ENCODE peak calls at places on chromosomes 16 and 17, in eight cellular contexts. P is AG09309; V is cardiac septum; G is effector memory CD8-positive, alpha-beta T cell; L is activated naive CD8-positive, alpha-beta T cell treated with anti-CD3 and anti-CD28 coated beads for 36 hours; E is GF-D8; R is NCI-H510A treated with DMSO at 0.1 percent for 48 hours; A is bronchial epithelial cell. X is an unnamed sample.

GRCh38 chr17:80559688-80560290 is 15.2 kb downstream of the RPTOR start:
- DNase-seq in E (no peak), P (no peak), V (no peak), G (no peak), A (no peak), R (no peak), L (no peak), X (no peak)

GRCh38 chr17:63974594-63975192 is 2.0 kb upstream of the SCN4A start:
- DNase-seq in A (peak), R (no peak), G (no peak), E (no peak), P (no peak), V (no peak), L (no peak), X (no peak)

GRCh38 chr16:83994087-83994486 is 26.0 kb downstream of the NECAB2 start:
- DNase-seq in L (no peak), G (no peak), R (no peak), A (peak), P (peak), E (peak), V (peak), X (peak)

GRCh38 chr16:48555597-48555996 is 54.4 kb downstream of the N4BP1 start:
- DNase-seq in R (no peak), G (no peak), V (no peak), A (no peak), E (no peak), P (no peak), L (no peak), X (no peak)

GRCh38 chr17:28055546-28056275 is 13.2 kb downstream of the NLK start:
- DNase-seq in V (no peak), A (no peak), E (no peak), P (no peak), G (no peak), L (no peak), R (no peak), X (no peak)

GRCh38 chr17:75842963-75843576 is 1.1 kb downstream of the UNC13D start:
- DNase-seq in G (no peak), A (no peak), R (no peak), E (no peak), L (peak), P (no peak), V (no peak), X (peak)

GRCh38 chr17:51118330-51119195 is 2.1 kb downstream of the SPAG9 start:
- DNase-seq in L (no peak), P (no peak), V (no peak), R (peak), E (peak), G (no peak), A (no peak), X (no peak)

GRCh38 chr16:85252461-85252860 is 140.2 kb upstream of the CIBAR2 start:
- DNase-seq in P (no peak), L (peak), R (no peak), V (no peak), A (peak), E (no peak), G (no peak), X (no peak)

GRCh38 chr16:12917653-12918052 is 16.3 kb downstream of the SHISA9 start:
- DNase-seq in A (no peak), R (no peak), E (no peak), L (no peak), V (no peak), P (no peak), G (no peak), X (no peak)

GRCh38 chr16:84109598-84110325 is 7.0 kb downstream of the MBTPS1 start:
- DNase-seq in R (no peak), V (no peak), A (peak), P (no peak), G (no peak), L (no peak), E (no peak), X (no peak)

GRCh38 chr17:861364-861763 is 79.2 kb downstream of the MRM3 start:
- DNase-seq in E (no peak), L (no peak), A (no peak), R (no peak), V (no peak), P (no peak), G (no peak), X (no peak)

GRCh38 chr16:31403590-31404352 is 10.6 kb downstream of the ITGAD start:
- DNase-seq in E (no peak), V (no peak), A (no peak), G (no peak), P (no peak), L (no peak), R (no peak), X (no peak)

GRCh38 chr16:55645986-55646385 is 9.8 kb upstream of the SLC6A2 start:
- DNase-seq in E (no peak), G (no peak), V (peak), R (no peak), L (no peak), P (no peak), A (no peak), X (no peak)

GRCh38 chr17:9821921-9822320 is at the start of gene GSG1L2:
- DNase-seq in P (no peak), G (no peak), A (no peak), R (no peak), E (no peak), V (no peak), L (no peak), X (no peak)

GRCh38 chr17:75658237-75658636 is 8.7 kb downstream of the RECQL5 start:
- DNase-seq in R (no peak), A (no peak), P (no peak), G (no peak), L (no peak), E (no peak), V (no peak), X (no peak)

GRCh38 chr17:33868899-33869298 is 386.2 kb upstream of the CCL2 start:
- DNase-seq in P (no peak), A (no peak), L (no peak), V (no peak), E (no peak), G (no peak), R (no peak), X (no peak)

GRCh38 chr16:86774931-86775330 is 196.6 kb downstream of the FOXL1 start:
- DNase-seq in P (no peak), R (no peak), A (no peak), E (no peak), L (no peak), G (no peak), V (peak), X (no peak)

GRCh38 chr17:7712111-7712771 is 5.3 kb upstream of the DNAH2 start:
- DNase-seq in V (no peak), E (no peak), R (no peak), L (no peak), G (no peak), P (no peak), A (no peak), X (no peak)